ENCODE peak calls at places on chromosomes 1 and 21, in six cellular contexts. B, Z, V, S, L and M are unnamed samples.

GRCh38 chr1:39575191-39576015 is 1.2 kb downstream of the PABPC4 start:
- DNase-seq in Z (peak), V (peak), B (no peak), S (peak), L (peak), M (no peak)

GRCh38 chr1:229884765-229885164 is 182.3 kb upstream of the GALNT2 start:
- DNase-seq in V (no peak), Z (peak), S (no peak), L (no peak), B (no peak), M (no peak)

GRCh38 chr21:41605178-41605933 is 97.4 kb upstream of the TMPRSS2 start:
- DNase-seq in S (no peak), B (no peak), V (peak), L (no peak), Z (peak), M (no peak)

GRCh38 chr1:1167416-1168155 is 6.1 kb upstream of the TTLL10 start:
- DNase-seq in L (no peak), Z (no peak), S (no peak), B (peak), V (no peak), M (no peak)

GRCh38 chr1:1320666-1321448 is 3.6 kb downstream of the INTS11 start:
- DNase-seq in B (no peak), V (no peak), S (no peak), Z (no peak), L (no peak), M (no peak)

GRCh38 chr21:41597811-41598231 is 89.9 kb upstream of the TMPRSS2 start:
- DNase-seq in L (no peak), S (no peak), V (no peak), B (no peak), Z (no peak), M (no peak)

GRCh38 chr1:22026924-22027289 is 25.4 kb downstream of the CELA3A start:
- DNase-seq in L (no peak), B (no peak), S (no peak), V (no peak), Z (no peak), M (no peak)

GRCh38 chr21:37712204-37712934 is 203.9 kb downstream of the KCNJ6 start:
- DNase-seq in V (peak), S (peak), B (no peak), Z (peak), L (peak), M (peak)

GRCh38 chr1:60108223-60108622 is 34.7 kb upstream of the C1orf87 start:
- DNase-seq in Z (peak), V (peak), S (no peak), B (no peak), L (no peak), M (no peak)

GRCh38 chr1:54973205-54973921 is 7.1 kb upstream of the TMEM61 start:
- DNase-seq in V (peak), S (no peak), B (no peak), L (no peak), Z (peak), M (no peak)

GRCh38 chr1:40769815-40770214 is 13.8 kb upstream of the KCNQ4 start:
- DNase-seq in Z (no peak), B (no peak), V (no peak), L (no peak), S (no peak), M (no peak)

GRCh38 chr1:53625766-53626520 is 113.0 kb downstream of the GLIS1 start:
- DNase-seq in Z (no peak), L (no peak), V (no peak), B (no peak), S (no peak), M (no peak)

GRCh38 chr21:35294231-35294898 is 245.3 kb upstream of the RUNX1 start:
- DNase-seq in S (no peak), Z (peak), B (no peak), L (no peak), V (peak), M (no peak)

GRCh38 chr1:6496360-6496704 is 4.9 kb upstream of the PLEKHG5 start:
- DNase-seq in B (no peak), L (no peak), V (no peak), Z (no peak), S (no peak), M (no peak)

GRCh38 chr1:157775101-157775870 is 1.6 kb downstream of the FCRL2 start:
- DNase-seq in V (no peak), Z (no peak), L (no peak), S (no peak), B (no peak), M (no peak)

GRCh38 chr21:45043541-45044020 is 30.8 kb upstream of the ADARB1 start:
- DNase-seq in B (no peak), L (no peak), V (no peak), S (no peak), Z (no peak), M (no peak)

GRCh38 chr1:110337704-110338199 is 1.4 kb upstream of the RBM15 start:
- DNase-seq in S (no peak), Z (no peak), B (no peak), V (peak), L (no peak), M (no peak)

GRCh38 chr1:201503397-201504176 is 3.3 kb downstream of the CSRP1 start:
- DNase-seq in L (peak), Z (peak), V (peak), B (peak), S (no peak), M (peak)

GRCh38 chr1:63633281-63633680 is 40.1 kb downstream of the PGM1 start:
- DNase-seq in B (no peak), Z (no peak), S (no peak), L (no peak), V (no peak), M (no peak)

GRCh38 chr1:2311184-2312032 is 79.9 kb downstream of the MORN1 start:
- DNase-seq in S (no peak), L (no peak), Z (peak), B (peak), V (peak), M (peak)

GRCh38 chr1:100847481-100847880 is 47.2 kb downstream of the EXTL2 start:
- DNase-seq in V (no peak), L (peak), Z (no peak), S (no peak), B (no peak), M (no peak)

GRCh38 chr1:110872745-110873435 is at the start of gene CD53:
- DNase-seq in S (no peak), V (no peak), B (no peak), Z (no peak), L (no peak), M (no peak)